ENCODE peak calls at places on chromosomes 2 and 18, in five cellular contexts. J, K, F, R and B are unnamed samples.
A peak's percentile ranks its signal among the peaks of the same experiment; 100 is the strongest.

GRCh38 chr18:6751207-6751606 is 21.7 kb downstream of the ARHGAP28 start:
- DNase-seq in J (peak; percentile 24), R (no peak), F (no peak), K (no peak), B (no peak)

GRCh38 chr18:57959278-57959677 is 84.7 kb upstream of the NEDD4L start:
- DNase-seq in R (peak; percentile 1), F (no peak), K (no peak), J (peak; percentile 56), B (no peak)

GRCh38 chr18:56986829-56987228 is 160.1 kb upstream of the BOD1L2 start:
- DNase-seq in F (no peak), R (no peak), J (no peak), K (no peak), B (no peak)

GRCh38 chr2:117686699-117687098 is 127.8 kb upstream of the DDX18 start:
- DNase-seq in R (no peak), F (no peak), K (no peak), J (no peak), B (no peak)

GRCh38 chr18:79395761-79396404 is at the start of gene NFATC1:
- DNase-seq in F (no peak), J (peak; percentile 85), R (no peak), K (peak; percentile 95), B (peak; percentile 22)

GRCh38 chr2:151056870-151057269 is 204.8 kb downstream of the RBM43 start:
- DNase-seq in F (no peak), J (peak; percentile 54), R (no peak), K (no peak), B (no peak)

GRCh38 chr18:50649821-50650220 is 89.9 kb downstream of the MAPK4 start:
- DNase-seq in R (no peak), J (peak; percentile 96), F (no peak), K (peak; percentile 95), B (no peak)

GRCh38 chr2:135916232-135916631 is 40.0 kb upstream of the MCM6 start:
- DNase-seq in K (no peak), F (no peak), J (peak; percentile 59), R (no peak), B (no peak)

DNA sequence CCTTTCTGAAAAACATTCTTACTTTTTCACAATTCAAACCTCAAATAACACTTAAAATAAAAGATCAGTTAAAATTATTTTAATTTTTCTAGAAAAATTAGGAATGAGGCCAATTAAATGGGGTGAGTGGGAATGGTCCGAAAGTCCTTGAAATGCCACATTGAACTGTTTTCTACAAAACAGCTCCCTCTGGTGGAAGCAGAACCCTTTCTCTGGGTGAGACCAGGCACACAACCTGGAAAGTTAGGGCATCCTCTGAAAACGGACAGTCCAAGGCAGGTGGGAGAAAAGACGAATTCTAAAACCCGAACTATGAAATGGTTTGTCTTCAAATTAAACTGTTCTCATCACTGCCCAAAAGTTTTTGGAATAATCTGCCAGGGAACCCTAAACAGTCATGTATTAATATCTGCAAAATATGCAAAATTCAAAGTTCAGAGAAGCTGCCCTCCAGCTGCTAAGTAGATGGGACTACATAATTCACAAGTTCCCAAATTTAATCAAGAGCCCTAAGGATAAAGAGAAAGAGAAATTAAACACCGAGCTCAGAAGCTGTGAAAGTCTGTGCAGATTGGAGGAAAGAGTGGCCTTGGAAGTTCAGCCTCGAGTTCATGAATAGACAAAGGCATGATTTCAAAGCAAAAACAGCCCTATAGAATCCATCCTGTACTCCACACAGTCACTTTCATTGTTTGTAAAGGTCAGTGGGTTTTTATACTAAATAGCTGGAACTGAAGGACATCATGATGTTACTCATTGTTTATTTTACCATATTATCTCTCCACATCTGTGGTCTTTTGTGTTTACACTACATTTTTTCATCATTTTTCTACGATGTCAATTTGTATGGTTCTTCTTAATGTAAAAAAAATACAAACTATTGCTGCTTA is 108.3 kb downstream of the PIEZO2 start:
- DNase-seq in F (no peak), J (peak; percentile 77), K (no peak), R (peak; percentile 30), B (peak; percentile 2)
- H3K4me3 ChIP-seq in F (no peak overlapping the region), J (no peak overlapping the region), K (no peak overlapping the region), R (no peak overlapping the region), B (no peak overlapping the region)

GRCh38 chr2:201990069-201990468 is 43.6 kb upstream of the FZD7 start:
- DNase-seq in J (no peak), K (peak; percentile 24), R (no peak), F (no peak), B (no peak)

GRCh38 chr2:201994973-201995638 is 38.5 kb upstream of the FZD7 start:
- DNase-seq in F (no peak), J (no peak), R (no peak), K (no peak), B (no peak)

GRCh38 chr2:201996681-201997254 is 36.9 kb upstream of the FZD7 start:
- DNase-seq in F (no peak), J (no peak), K (no peak), R (no peak), B (no peak)

GRCh38 chr2:201996006-201996405 is 37.6 kb upstream of the FZD7 start:
- DNase-seq in F (no peak), R (no peak), J (no peak), K (no peak), B (no peak)

DNA sequence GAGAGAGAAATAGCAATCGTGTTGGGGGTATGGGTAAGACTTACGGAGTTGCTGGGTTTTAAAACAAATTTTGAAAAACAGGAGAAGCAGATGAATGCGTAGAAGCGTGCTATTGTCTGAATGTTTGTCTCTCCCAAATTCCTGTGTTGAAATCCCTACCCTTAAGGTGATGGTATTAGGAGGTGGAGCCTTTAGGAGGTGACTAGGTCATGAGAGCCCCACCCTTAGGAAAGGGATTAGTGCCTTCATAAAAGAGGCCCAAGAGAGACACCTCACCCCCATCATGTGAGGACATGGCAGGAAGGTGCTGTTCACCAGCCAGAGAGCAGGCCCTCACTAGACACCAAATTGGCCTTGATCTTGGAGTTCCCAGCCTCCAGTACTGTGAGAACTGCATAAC is 40.7 kb upstream of the FZD7 start:
- DNase-seq in J (no peak), K (no peak), R (no peak), F (no peak), B (no peak)
- H3K4me3 ChIP-seq in J (no peak overlapping the region), K (no peak overlapping the region), R (no peak overlapping the region), F (no peak overlapping the region), B (no peak overlapping the region)

GRCh38 chr2:19146867-19147266 is 211.6 kb downstream of the OSR1 start:
- DNase-seq in J (no peak), K (no peak), R (no peak), F (no peak), B (no peak)
- H3K4me3 ChIP-seq in J (no peak overlapping the region), K (no peak overlapping the region), R (no peak overlapping the region), F (no peak overlapping the region), B (no peak overlapping the region)

DNA sequence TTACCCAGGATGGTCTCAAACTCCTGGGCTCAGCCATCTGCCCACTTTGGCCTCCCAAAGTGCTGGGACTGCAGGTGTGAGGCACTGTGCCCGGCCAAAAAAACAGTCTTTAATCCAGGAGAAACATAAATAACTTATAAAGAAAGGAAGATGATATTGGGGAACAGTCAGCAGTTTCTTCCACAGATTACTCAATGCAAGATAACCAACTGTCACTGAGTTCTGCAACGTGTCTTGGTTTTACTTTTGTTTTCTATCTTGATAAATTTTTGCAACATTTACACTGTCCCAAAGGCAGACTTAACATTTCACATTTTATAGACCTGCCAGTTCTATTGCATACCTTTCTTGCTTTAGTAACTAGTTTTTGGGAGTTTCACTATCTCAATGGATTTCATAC is 71.1 kb downstream of the ANKRD44 start:
- DNase-seq in F (no peak), K (no peak), J (no peak), R (no peak), B (no peak)
- H3K4me3 ChIP-seq in F (no peak overlapping the region), K (no peak overlapping the region), J (no peak overlapping the region), R (no peak overlapping the region), B (no peak overlapping the region)